ENCODE peak calls at places on chromosome 9, in eight cellular contexts. S, Z, W, I, O, N, J and A are unnamed samples.

GRCh38 chr9:77084094-77084493 is 64.6 kb downstream of the FOXB2 start:
- DNase-seq in S (no peak), Z (no peak), W (no peak), I (no peak), O (no peak), N (no peak), J (no peak), A (no peak)

GRCh38 chr9:106696804-106697203 is 166.2 kb upstream of the ZNF462 start:
- DNase-seq in S (no peak), Z (no peak), W (no peak), I (no peak), O (no peak), N (no peak), J (no peak), A (no peak)

GRCh38 chr9:116870566-116870965 is 183.5 kb downstream of the TRIM32 start:
- DNase-seq in S (no peak), Z (no peak), W (no peak), I (no peak), O (no peak), N (no peak), J (no peak), A (no peak)

GRCh38 chr9:98795970-98796363 is 388 bp downstream of the ANKS6 start:
- DNase-seq in S (peak), Z (no peak), W (no peak), I (no peak), O (no peak), N (no peak), J (no peak), A (no peak)

GRCh38 chr9:87280421-87280820 is 217.2 kb upstream of the DAPK1 start:
- DNase-seq in S (no peak), Z (no peak), W (no peak), I (no peak), O (no peak), N (no peak), J (no peak), A (no peak)

GRCh38 chr9:129624947-129625346 is 1.0 kb upstream of the NTMT1 start:
- DNase-seq in S (no peak), Z (no peak), W (no peak), I (no peak), O (no peak), N (no peak), J (no peak), A (no peak)

GRCh38 chr9:130963337-130963908 is 24.4 kb upstream of the FIBCD1 start:
- DNase-seq in S (no peak), Z (no peak), W (no peak), I (no peak), O (no peak), N (no peak), J (no peak), A (no peak)

GRCh38 chr9:4192450-4192849 is 107.4 kb downstream of the GLIS3 start:
- DNase-seq in S (no peak), Z (no peak), W (no peak), I (no peak), O (no peak), N (no peak), J (no peak), A (no peak)

GRCh38 chr9:89278997-89279739 is 31.8 kb upstream of the CKS2 start:
- DNase-seq in S (no peak), Z (no peak), W (peak), I (no peak), O (no peak), N (no peak), J (no peak), A (peak)

GRCh38 chr9:133591116-133591910 is 17.9 kb downstream of the FAM163B start:
- DNase-seq in S (no peak), Z (no peak), W (no peak), I (no peak), O (no peak), N (no peak), J (no peak), A (no peak)